ENCODE peak calls at places on chromosomes 12 and 14, in seven cellular contexts. W is GM13976; E is colonic mucosa; V is CD8-positive, alpha-beta T cell; Q is foreskin fibroblast; O is astrocyte; P is GM06990. S is an unnamed sample.

GRCh38 chr12:108379761-108380160 is 40.6 kb upstream of the CMKLR1 start:
- DNase-seq in V (no peak), E (no peak), P (no peak), Q (no peak), O (no peak), W (no peak), S (no peak)

GRCh38 chr12:106918746-106919145 is 37.0 kb upstream of the TMEM263 start:
- DNase-seq in O (no peak), W (no peak), Q (no peak), P (no peak), V (no peak), E (no peak), S (no peak)

GRCh38 chr12:42684171-42685071 is 94.9 kb upstream of the PRICKLE1 start:
- DNase-seq in P (no peak), E (no peak), Q (no peak), V (no peak), O (peak), W (no peak), S (no peak)

GRCh38 chr12:108635997-108636808 is 2.5 kb upstream of the SELPLG start:
- DNase-seq in O (no peak), Q (no peak), V (peak), P (peak), E (no peak), W (no peak), S (no peak)

GRCh38 chr14:104094709-104095425 is 9.4 kb downstream of the ASPG start:
- DNase-seq in O (no peak), P (peak), V (peak), Q (peak), E (peak), W (peak), S (peak)

GRCh38 chr14:99263564-99264330 is 8.2 kb downstream of the BCL11B start:
- DNase-seq in E (no peak), V (no peak), W (no peak), O (no peak), Q (no peak), P (no peak), S (no peak)

GRCh38 chr14:54579606-54580005 is 12.7 kb downstream of the SAMD4A start:
- DNase-seq in W (no peak), E (no peak), O (peak), Q (no peak), V (no peak), P (no peak), S (no peak)

GRCh38 chr12:7017870-7018349 is 366 bp downstream of the LPCAT3 start:
- DNase-seq in W (no peak), V (no peak), O (no peak), Q (no peak), E (peak), P (no peak), S (no peak)

GRCh38 chr14:105087308-105087962 is 22.2 kb upstream of the GPR132 start:
- DNase-seq in W (peak), O (peak), E (peak), Q (peak), P (no peak), V (no peak), S (peak)

GRCh38 chr14:94557327-94557726 is 3.9 kb upstream of the SERPINA4 start:
- DNase-seq in V (no peak), E (no peak), W (no peak), Q (no peak), O (no peak), P (no peak), S (no peak)

GRCh38 chr12:120710805-120711296 is 593 bp downstream of the UNC119B start:
- DNase-seq in E (peak), O (no peak), P (peak), Q (no peak), W (peak), V (peak), S (peak)

GRCh38 chr12:3632256-3633240 is 120.4 kb downstream of the CRACR2A start:
- DNase-seq in E (no peak), Q (peak), O (no peak), P (no peak), V (no peak), W (no peak), S (no peak)

GRCh38 chr12:55935742-55936151 is 4.8 kb downstream of the DGKA start:
- DNase-seq in E (no peak), Q (no peak), W (no peak), P (no peak), O (no peak), V (no peak), S (no peak)
- TF ChIP-seq CTCF in E (no peak), Q (no peak), W (no peak), P (no peak), O (no peak), V (no peak), S (no peak)

GRCh38 chr12:113163030-113163360 is 13.5 kb downstream of the CFAP73 start:
- DNase-seq in P (no peak), W (no peak), O (no peak), Q (no peak), V (no peak), E (no peak), S (no peak)
- TF ChIP-seq CTCF in P (no peak), W (no peak), O (no peak), Q (no peak), V (no peak), E (no peak), S (no peak)

DNA sequence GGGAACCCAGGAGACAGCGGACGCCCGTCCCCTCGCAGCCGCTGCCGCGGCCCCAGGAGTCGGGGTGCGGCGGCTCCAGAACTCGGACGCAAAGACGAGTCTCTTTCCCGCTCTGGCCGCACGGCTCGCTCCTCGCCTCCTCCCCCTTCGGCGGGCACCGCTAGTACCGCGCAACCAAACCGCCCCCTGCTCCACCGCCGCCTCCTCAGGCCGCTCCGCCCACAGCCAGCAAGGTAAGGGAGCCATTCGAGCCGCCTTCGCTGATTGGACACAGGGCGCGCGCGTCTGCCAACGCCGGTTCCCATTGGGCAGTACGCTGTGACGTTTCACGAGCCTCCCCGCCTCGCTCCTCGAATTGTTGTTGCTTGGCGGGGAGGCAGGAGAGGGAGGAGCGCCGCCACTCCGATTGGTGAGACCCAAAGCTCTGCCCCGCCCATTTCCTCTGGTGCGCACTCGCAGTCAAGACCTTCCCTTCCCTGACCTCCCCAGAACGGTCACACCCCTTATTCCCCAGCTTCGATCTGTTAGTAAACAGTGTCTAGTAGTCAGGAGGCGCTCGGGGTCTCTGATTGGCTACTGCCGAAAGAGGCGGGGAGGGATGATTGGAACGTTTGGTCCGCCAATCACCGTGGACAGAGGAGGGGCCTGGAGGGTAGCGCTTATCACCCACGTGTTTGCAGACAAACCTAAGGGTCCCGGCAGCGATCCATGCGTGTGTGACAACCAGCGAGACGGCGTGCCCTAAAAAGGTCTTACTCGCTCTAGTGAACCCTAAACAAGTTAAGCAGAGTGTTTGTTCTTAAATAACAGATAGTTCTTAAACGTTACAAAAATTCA is at the start of gene RPS6KA5:
- DNase-seq in P (peak), E (peak), W (peak), Q (peak), V (peak), O (peak), S (peak)
- TF ChIP-seq CTCF in P (no peak), E (no peak), W (no peak), Q (no peak), V (no peak), O (no peak), S (no peak)

GRCh38 chr14:64115401-64115800 is 178.8 kb downstream of the ESR2 start:
- DNase-seq in W (no peak), O (no peak), E (no peak), V (no peak), Q (no peak), P (no peak), S (no peak)

GRCh38 chr14:64114796-64115195 is 179.4 kb downstream of the ESR2 start:
- DNase-seq in V (no peak), O (no peak), P (no peak), Q (no peak), W (no peak), E (no peak), S (no peak)

GRCh38 chr14:64112859-64113258 is 181.3 kb downstream of the ESR2 start:
- DNase-seq in V (no peak), E (peak), O (no peak), Q (no peak), P (no peak), W (no peak), S (no peak)

GRCh38 chr14:64113279-64113678 is 180.9 kb downstream of the ESR2 start:
- DNase-seq in Q (no peak), V (no peak), W (no peak), O (no peak), E (peak), P (no peak), S (no peak)

DNA sequence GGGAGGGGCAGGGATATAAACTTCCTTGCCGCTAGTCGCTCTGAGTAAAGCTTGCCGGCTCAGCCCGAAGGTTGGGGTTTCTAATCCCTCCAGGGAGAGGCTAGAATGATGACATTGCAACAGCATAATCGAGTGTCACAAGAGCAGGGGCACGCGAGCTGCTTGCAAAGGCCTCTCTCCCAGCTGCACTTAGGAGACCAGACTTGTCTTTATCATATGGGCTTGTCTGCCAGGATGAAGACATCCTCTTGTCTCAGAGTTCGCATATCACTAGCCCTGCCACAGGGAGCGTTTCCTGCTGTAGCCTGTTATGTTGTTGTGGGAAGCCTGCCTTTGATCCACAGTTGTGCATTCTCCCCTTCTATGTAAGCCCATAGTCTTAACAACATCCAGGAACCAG is 180.0 kb downstream of the ESR2 start:
- DNase-seq in V (no peak), O (no peak), E (peak), P (no peak), W (no peak), Q (no peak), S (no peak)
- TF ChIP-seq CTCF in V (no peak), O (no peak), E (no peak), P (no peak), W (no peak), Q (no peak), S (no peak)

DNA sequence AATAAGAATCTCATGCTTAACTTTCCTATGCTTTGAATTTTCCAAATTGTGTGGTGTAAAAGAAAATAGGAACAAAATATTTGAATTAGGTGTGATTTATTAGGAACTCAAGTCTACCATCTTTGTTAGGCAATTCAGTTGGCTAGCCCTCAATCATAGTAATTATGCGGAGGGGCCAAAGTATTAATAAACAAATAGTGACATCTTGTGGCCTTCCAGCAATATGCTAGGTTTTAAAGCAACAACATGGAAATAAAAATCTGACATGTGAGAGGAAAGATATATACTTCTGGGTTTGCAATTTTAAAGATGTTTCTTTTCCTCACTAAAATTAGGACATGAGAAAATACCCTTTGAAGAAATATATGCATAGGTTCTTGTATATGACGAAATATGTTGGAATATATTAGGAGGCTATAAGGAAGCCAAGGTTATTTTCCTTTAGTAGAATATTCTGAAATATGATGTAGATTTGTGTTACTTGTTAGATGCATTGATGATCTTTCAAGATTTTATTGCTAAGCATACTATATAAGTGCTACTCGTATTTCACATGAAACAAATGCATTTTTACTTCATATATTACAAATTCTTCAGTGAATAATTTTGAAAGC is 200.4 kb downstream of the PTPRO start:
- DNase-seq in V (no peak), Q (peak), W (peak), P (no peak), O (peak), E (no peak), S (peak)
- TF ChIP-seq CTCF in V (no peak), Q (peak), W (peak), P (peak), O (peak), E (peak), S (peak)

GRCh38 chr12:18243238-18243637 is 18.1 kb upstream of the PIK3C2G start:
- DNase-seq in V (no peak), P (no peak), E (no peak), O (no peak), W (no peak), Q (no peak), S (no peak)

GRCh38 chr12:18250313-18250916 is 10.9 kb upstream of the PIK3C2G start:
- DNase-seq in V (no peak), O (peak), W (peak), Q (peak), E (peak), P (no peak), S (peak)

GRCh38 chr12:18242380-18243089 is 18.8 kb upstream of the PIK3C2G start:
- DNase-seq in Q (no peak), W (no peak), V (no peak), E (peak), O (no peak), P (no peak), S (no peak)

GRCh38 chr12:18246057-18246456 is 15.3 kb upstream of the PIK3C2G start:
- DNase-seq in E (no peak), Q (no peak), O (no peak), W (no peak), P (no peak), V (no peak), S (no peak)
- TF ChIP-seq CTCF in E (no peak), Q (peak), O (peak), W (no peak), P (no peak), V (no peak), S (no peak)

DNA sequence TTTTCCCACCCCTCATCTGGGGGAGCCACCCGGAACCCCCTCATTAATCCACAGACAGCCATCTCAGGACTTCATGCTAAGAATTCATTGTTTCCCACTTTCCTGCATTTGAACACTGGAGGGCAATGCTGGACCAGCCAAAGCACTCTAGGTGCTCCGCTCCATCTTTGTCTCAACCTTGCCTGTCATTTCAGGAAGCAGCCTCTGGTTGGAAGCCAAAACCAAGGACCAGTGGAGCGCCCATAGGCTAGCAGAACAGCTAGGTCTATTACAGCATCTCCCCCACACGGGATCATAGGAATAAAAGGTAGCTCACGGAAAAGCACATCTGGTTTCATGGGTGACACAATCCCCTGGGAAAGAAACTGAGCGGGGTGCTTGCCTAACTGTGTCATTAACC is 197.1 kb downstream of the DAD1 start:
- DNase-seq in O (peak), W (peak), V (no peak), P (no peak), E (peak), Q (peak), S (peak)
- TF ChIP-seq CTCF in O (peak), W (peak), V (no peak), P (peak), E (peak), Q (peak), S (peak)

GRCh38 chr12:131116437-131117117 is 162.9 kb downstream of the ADGRD1 start:
- DNase-seq in O (no peak), E (no peak), Q (peak), P (no peak), V (no peak), W (no peak), S (no peak)
- TF ChIP-seq CTCF in O (no peak), E (no peak), Q (peak), P (peak), V (no peak), W (no peak), S (peak)

GRCh38 chr12:52667931-52668330 is 12.3 kb downstream of the KRT1 start:
- DNase-seq in Q (no peak), O (no peak), V (no peak), E (no peak), P (no peak), W (no peak), S (no peak)

GRCh38 chr12:52669426-52669825 is 10.8 kb downstream of the KRT1 start:
- DNase-seq in W (no peak), V (no peak), O (no peak), E (no peak), P (no peak), Q (no peak), S (no peak)

GRCh38 chr12:52670961-52671360 is 9.2 kb downstream of the KRT1 start:
- DNase-seq in Q (no peak), P (no peak), E (no peak), O (no peak), W (no peak), V (no peak), S (no peak)

GRCh38 chr12:52670506-52670905 is 9.7 kb downstream of the KRT1 start:
- DNase-seq in W (no peak), E (no peak), V (no peak), Q (no peak), O (no peak), P (no peak), S (no peak)

DNA sequence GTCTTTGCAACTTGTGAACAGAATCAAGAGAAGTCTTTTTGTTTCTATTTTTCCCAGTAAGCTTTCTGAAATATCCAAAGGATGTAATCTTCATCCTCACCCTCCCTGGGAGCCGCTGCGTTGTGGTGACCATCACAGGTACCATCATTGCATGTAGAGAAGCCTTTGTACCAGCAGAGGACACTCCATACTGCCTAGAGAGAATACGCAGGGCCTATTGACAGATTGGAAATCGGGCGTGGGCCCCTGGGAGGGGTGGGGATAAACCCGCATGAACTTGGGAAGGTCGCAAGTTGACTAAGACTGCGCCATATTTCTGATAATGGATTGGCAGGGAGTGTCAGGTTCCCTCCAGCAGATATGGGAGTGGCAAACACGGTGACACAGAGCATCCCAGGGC is 12.7 kb downstream of the KRT1 start:
- DNase-seq in E (no peak), W (no peak), P (no peak), O (no peak), Q (no peak), V (no peak), S (no peak)
- TF ChIP-seq CTCF in E (no peak), W (no peak), P (peak), O (no peak), Q (no peak), V (no peak), S (no peak)